ENCODE peak calls at places on chromosomes 12 and 14, in nine cellular contexts. H is Calu3; X is A549; Z is cortex of kidney; U is activated effector memory CD4-positive, alpha-beta T cell treated with Interleukin-2 at 50 U/mL for 16 hours; A is colonic mucosa; C is foreskin fibroblast; Q is cardiac fibroblast; I is stimulated activated CD4-positive, alpha-beta T cell treated with anti-CD3 and anti-CD28 coated beads, Interleukin-1b, Interleukin-23, amount 100 ng/mL, for 1 hour. L is an unnamed sample.

GRCh38 chr14:76688373-76688671 is 72.9 kb upstream of the VASH1 start:
- DNase-seq in H (no peak), X (no peak), Z (no peak), U (no peak), A (no peak), C (no peak), Q (no peak), I (no peak), L (no peak)

GRCh38 chr14:84826349-84826748 is 703.6 kb upstream of the FLRT2 start:
- DNase-seq in H (no peak), X (no peak), Z (no peak), U (no peak), A (no peak), C (peak; percentile 15), Q (no peak), I (no peak), L (no peak)

GRCh38 chr14:49769171-49769570 is 1.2 kb downstream of the KLHDC2 start:
- DNase-seq in H (peak; percentile 23), X (no peak), Z (no peak), U (no peak), A (peak; percentile 69), C (peak; percentile 70), Q (peak; percentile 70), I (no peak), L (peak; percentile 84)

GRCh38 chr14:87133073-87133815 is 859.7 kb downstream of the GALC start:
- DNase-seq in H (no peak), X (no peak), Z (no peak), U (no peak), A (peak; percentile 18), C (peak; percentile 98), Q (peak; percentile 40), I (no peak), L (no peak)

GRCh38 chr12:42299392-42300308 is 26.2 kb downstream of the ZCRB1 start:
- DNase-seq in H (no peak), X (peak; percentile 49), Z (no peak), U (no peak), A (no peak), C (peak; percentile 68), Q (peak; percentile 72), I (peak; percentile 54), L (peak; percentile 34)

GRCh38 chr12:56897844-56898341 is 36.3 kb downstream of the SDR9C7 start:
- DNase-seq in H (no peak), X (no peak), Z (no peak), U (no peak), A (no peak), C (peak; percentile 20), Q (peak; percentile 13), I (no peak), L (no peak)

GRCh38 chr12:71521125-71521524 is 81.5 kb downstream of the LGR5 start:
- DNase-seq in H (no peak), X (no peak), Z (no peak), U (no peak), A (no peak), C (no peak), Q (no peak), I (no peak), L (no peak)

GRCh38 chr12:106044773-106045172 is 94.0 kb downstream of the NUAK1 start:
- DNase-seq in H (no peak), X (peak; percentile 39), Z (no peak), U (no peak), A (no peak), C (peak; percentile 27), Q (no peak), I (no peak), L (peak; percentile 92)

GRCh38 chr12:113070117-113070906 is 13.8 kb downstream of the DTX1 start:
- DNase-seq in H (no peak), X (no peak), Z (no peak), U (no peak), A (peak; percentile 44), C (no peak), Q (no peak), I (no peak), L (no peak)

GRCh38 chr14:98598576-98598975 is 673.4 kb downstream of the BCL11B start:
- DNase-seq in H (no peak), X (no peak), Z (no peak), U (no peak), A (no peak), C (no peak), Q (no peak), I (no peak), L (no peak)

GRCh38 chr12:23169012-23170003 is 544.3 kb downstream of the ETNK1 start:
- DNase-seq in H (no peak), X (no peak), Z (no peak), U (no peak), A (no peak), C (no peak), Q (no peak), I (no peak), L (no peak)

GRCh38 chr12:58873496-58873895 is 46.8 kb downstream of the LRIG3 start:
- DNase-seq in H (no peak), X (no peak), Z (no peak), U (no peak), A (no peak), C (no peak), Q (no peak), I (no peak), L (no peak)

GRCh38 chr12:102961488-102961801 is 4.0 kb downstream of the ASCL1 start:
- DNase-seq in H (no peak), X (no peak), Z (no peak), U (no peak), A (no peak), C (no peak), Q (no peak), I (no peak), L (no peak)

GRCh38 chr14:64507376-64508156 is 3.0 kb downstream of the ZBTB1 start:
- DNase-seq in H (peak; percentile 14), X (no peak), Z (no peak), U (no peak), A (no peak), C (peak; percentile 66), Q (peak; percentile 56), I (no peak), L (no peak)

GRCh38 chr14:68283378-68284123 is 464.0 kb downstream of the RAD51B start:
- DNase-seq in H (no peak), X (no peak), Z (no peak), U (peak; percentile 65), A (no peak), C (peak; percentile 21), Q (no peak), I (no peak), L (no peak)

GRCh38 chr12:117830471-117830870 is 138.3 kb downstream of the KSR2 start:
- DNase-seq in H (no peak), X (no peak), Z (no peak), U (no peak), A (no peak), C (no peak), Q (no peak), I (no peak), L (peak; percentile 81)

GRCh38 chr12:43964966-43965365 is 129.1 kb downstream of the TMEM117 start:
- DNase-seq in H (no peak), X (peak; percentile 4), Z (no peak), U (no peak), A (no peak), C (peak; percentile 13), Q (peak; percentile 30), I (no peak), L (no peak)

GRCh38 chr12:120394483-120395367 is 25.8 kb upstream of the MSI1 start:
- DNase-seq in H (peak; percentile 90), X (no peak), Z (no peak), U (no peak), A (peak; percentile 71), C (no peak), Q (no peak), I (no peak), L (no peak)

GRCh38 chr14:68979722-68980552 is 835 bp upstream of the ACTN1 start:
- DNase-seq in H (peak; percentile 33), X (peak; percentile 36), Z (no peak), U (no peak), A (peak; percentile 60), C (peak; percentile 65), Q (peak; percentile 57), I (no peak), L (peak; percentile 85)

GRCh38 chr12:95085612-95086011 is 12.2 kb upstream of the NR2C1 start:
- DNase-seq in H (no peak), X (no peak), Z (no peak), U (no peak), A (no peak), C (peak; percentile 44), Q (no peak), I (no peak), L (no peak)

GRCh38 chr12:46657416-46658411 is 168.1 kb downstream of the SLC38A4 start:
- DNase-seq in H (no peak), X (no peak), Z (no peak), U (no peak), A (no peak), C (peak; percentile 57), Q (peak; percentile 62), I (no peak), L (peak; percentile 55)

GRCh38 chr12:1566449-1567135 is 27.8 kb downstream of the FBXL14 start:
- DNase-seq in H (no peak), X (no peak), Z (no peak), U (no peak), A (no peak), C (no peak), Q (no peak), I (no peak), L (no peak)

GRCh38 chr14:64943981-64944520 is 1.5 kb upstream of the GPX2 start:
- DNase-seq in H (no peak), X (no peak), Z (no peak), U (no peak), A (peak; percentile 26), C (no peak), Q (no peak), I (no peak), L (no peak)

GRCh38 chr12:10940389-10940788 is 1.3 kb upstream of the TAS2R14 start:
- DNase-seq in H (peak; percentile 5), X (peak; percentile 65), Z (no peak), U (no peak), A (no peak), C (peak; percentile 68), Q (peak; percentile 96), I (no peak), L (peak; percentile 80)

GRCh38 chr12:54413284-54414190 is 5.5 kb downstream of the ITGA5 start:
- DNase-seq in H (no peak), X (no peak), Z (no peak), U (peak; percentile 77), A (peak; percentile 54), C (no peak), Q (no peak), I (no peak), L (peak; percentile 65)

GRCh38 chr14:87097021-87097420 is 896.0 kb downstream of the GALC start:
- DNase-seq in H (no peak), X (no peak), Z (no peak), U (no peak), A (no peak), C (peak; percentile 70), Q (no peak), I (no peak), L (no peak)

GRCh38 chr14:29804481-29804880 is 123.2 kb downstream of the PRKD1 start:
- DNase-seq in H (no peak), X (no peak), Z (no peak), U (no peak), A (no peak), C (no peak), Q (no peak), I (no peak), L (no peak)

GRCh38 chr12:97308576-97309198 is 153.9 kb upstream of the RMST start:
- DNase-seq in H (peak; percentile 35), X (peak; percentile 68), Z (no peak), U (no peak), A (no peak), C (peak; percentile 58), Q (peak; percentile 76), I (no peak), L (peak; percentile 54)

GRCh38 chr12:122880668-122881067 is 15.3 kb downstream of the VPS37B start:
- DNase-seq in H (peak; percentile 51), X (peak; percentile 74), Z (no peak), U (no peak), A (no peak), C (peak; percentile 75), Q (peak; percentile 69), I (no peak), L (peak; percentile 58)

GRCh38 chr14:105187116-105187515 is 6.0 kb upstream of the NUDT14 start:
- DNase-seq in H (no peak), X (no peak), Z (no peak), U (no peak), A (no peak), C (no peak), Q (no peak), I (no peak), L (no peak)

GRCh38 chr14:78399316-78399889 is 229.2 kb downstream of the NRXN3 start:
- DNase-seq in H (peak; percentile 31), X (no peak), Z (no peak), U (no peak), A (no peak), C (peak; percentile 17), Q (peak; percentile 16), I (no peak), L (peak; percentile 3)

L was measured in EH.